ENCODE peak calls at places on chromosome 2, in four cellular contexts. One of them, this sample, is unnamed.

GRCh38 chr2:240463274-240463865 is 27.9 kb downstream of the GPC1 start:
- DNase-seq in right lobe of liver: peak
- DNase-seq in transverse colon: peak
- DNase-seq in IMR-90: no peak
- DNase-seq in this sample: peak

GRCh38 chr2:234137400-234138014 is 87.0 kb downstream of the SPP2 start:
- DNase-seq in IMR-90: peak
- DNase-seq in right lobe of liver: no peak
- DNase-seq in transverse colon: no peak
- DNase-seq in this sample: no peak

GRCh38 chr2:219172231-219173154 is 2.7 kb upstream of the SLC23A3 start:
- DNase-seq in right lobe of liver: no peak
- DNase-seq in transverse colon: no peak
- DNase-seq in IMR-90: no peak
- DNase-seq in this sample: no peak

GRCh38 chr2:6977095-6977777 is 60.0 kb downstream of the RNF144A start:
- DNase-seq in transverse colon: peak
- DNase-seq in IMR-90: no peak
- DNase-seq in right lobe of liver: no peak
- DNase-seq in this sample: peak

GRCh38 chr2:225466891-225467604 is 67.5 kb downstream of the NYAP2 start:
- DNase-seq in transverse colon: no peak
- DNase-seq in IMR-90: no peak
- DNase-seq in right lobe of liver: no peak
- DNase-seq in this sample: no peak

GRCh38 chr2:43402452-43402937 is 176.1 kb upstream of the ZFP36L2 start:
- DNase-seq in right lobe of liver: no peak
- DNase-seq in transverse colon: no peak
- DNase-seq in IMR-90: peak
- DNase-seq in this sample: no peak

GRCh38 chr2:155372969-155373368 is 674.5 kb downstream of the KCNJ3 start:
- DNase-seq in right lobe of liver: no peak
- DNase-seq in IMR-90: no peak
- DNase-seq in transverse colon: no peak
- DNase-seq in this sample: no peak

GRCh38 chr2:190980630-190981214 is 33.2 kb downstream of the STAT1 start:
- DNase-seq in IMR-90: no peak
- DNase-seq in transverse colon: no peak
- DNase-seq in right lobe of liver: no peak
- DNase-seq in this sample: no peak

GRCh38 chr2:133780099-133780996 is 212.1 kb upstream of the NCKAP5 start:
- DNase-seq in right lobe of liver: no peak
- DNase-seq in transverse colon: peak
- DNase-seq in IMR-90: peak
- DNase-seq in this sample: peak

GRCh38 chr2:144466637-144467036 is 53.3 kb downstream of the ZEB2 start:
- DNase-seq in IMR-90: no peak
- DNase-seq in right lobe of liver: no peak
- DNase-seq in transverse colon: no peak
- DNase-seq in this sample: no peak

GRCh38 chr2:101725515-101726192 is 28.1 kb downstream of the MAP4K4 start:
- DNase-seq in IMR-90: no peak
- DNase-seq in right lobe of liver: no peak
- DNase-seq in transverse colon: no peak
- DNase-seq in this sample: peak

GRCh38 chr2:27086090-27086721 is 366 bp upstream of the KHK start:
- DNase-seq in right lobe of liver: peak
- DNase-seq in transverse colon: peak
- DNase-seq in IMR-90: peak
- DNase-seq in this sample: peak

GRCh38 chr2:27086722-27087446 is at the start of gene KHK:
- DNase-seq in transverse colon: peak
- DNase-seq in IMR-90: no peak
- DNase-seq in right lobe of liver: peak
- DNase-seq in this sample: peak

GRCh38 chr2:27085062-27085669 is 1.4 kb upstream of the KHK start:
- DNase-seq in IMR-90: no peak
- DNase-seq in transverse colon: no peak
- DNase-seq in right lobe of liver: no peak
- DNase-seq in this sample: no peak

GRCh38 chr2:27084297-27085061 is 2.1 kb upstream of the KHK start:
- DNase-seq in transverse colon: no peak
- DNase-seq in right lobe of liver: no peak
- DNase-seq in IMR-90: no peak
- DNase-seq in this sample: no peak

DNA sequence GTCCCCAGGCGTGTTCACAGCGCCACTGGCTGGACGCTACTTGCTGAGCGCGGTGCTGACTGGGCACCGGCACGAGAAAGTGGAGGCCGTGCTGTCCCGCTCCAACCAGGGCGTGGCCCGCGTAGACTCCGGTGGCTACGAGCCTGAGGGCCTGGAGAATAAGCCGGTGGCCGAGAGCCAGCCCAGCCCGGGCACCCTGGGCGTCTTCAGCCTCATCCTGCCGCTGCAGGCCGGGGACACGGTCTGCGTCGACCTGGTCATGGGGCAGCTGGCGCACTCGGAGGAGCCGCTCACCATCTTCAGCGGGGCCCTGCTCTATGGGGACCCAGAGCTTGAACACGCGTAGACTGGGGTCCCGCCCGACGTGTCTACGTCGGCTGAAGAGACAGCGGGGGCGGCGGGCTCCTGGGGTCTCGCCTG is 892 bp upstream of the KHK start:
- DNase-seq in right lobe of liver: peak
- DNase-seq in transverse colon: peak
- DNase-seq in IMR-90: peak
- DNase-seq in this sample: peak
- TF ChIP-seq POLR2A in right lobe of liver: no peak
- TF ChIP-seq POLR2A in transverse colon: peak
- TF ChIP-seq POLR2A in IMR-90: no peak
- TF ChIP-seq POLR2A in this sample: no peak

DNA sequence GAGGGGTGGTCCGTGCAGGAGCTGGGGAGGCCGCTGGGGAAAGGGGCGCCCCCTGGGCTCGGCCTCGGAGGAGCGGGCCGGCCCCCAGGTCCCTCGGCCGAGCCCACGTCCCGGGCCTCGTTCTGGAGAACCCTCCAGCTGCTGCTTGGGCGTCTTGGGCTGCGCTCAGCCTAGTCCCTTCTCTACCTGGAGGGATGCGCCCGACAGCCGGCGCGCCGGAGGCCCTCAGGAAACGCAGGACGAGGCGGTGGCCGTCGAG is 293 bp upstream of the D2HGDH start:
- DNase-seq in right lobe of liver: no peak
- DNase-seq in IMR-90: no peak
- DNase-seq in transverse colon: no peak
- DNase-seq in this sample: no peak
- TF ChIP-seq CTCF in right lobe of liver: no peak
- TF ChIP-seq CTCF in IMR-90: no peak
- TF ChIP-seq CTCF in transverse colon: no peak
- TF ChIP-seq CTCF in this sample: no peak

GRCh38 chr2:61017556-61018318 is at the start of the genes PEX13 and PUS10:
- DNase-seq in right lobe of liver: peak
- DNase-seq in transverse colon: peak
- DNase-seq in IMR-90: peak
- DNase-seq in this sample: peak
- TF ChIP-seq POLR2A in right lobe of liver: peak
- TF ChIP-seq POLR2A in transverse colon: peak
- TF ChIP-seq POLR2A in IMR-90: peak
- TF ChIP-seq POLR2A in this sample: peak

DNA sequence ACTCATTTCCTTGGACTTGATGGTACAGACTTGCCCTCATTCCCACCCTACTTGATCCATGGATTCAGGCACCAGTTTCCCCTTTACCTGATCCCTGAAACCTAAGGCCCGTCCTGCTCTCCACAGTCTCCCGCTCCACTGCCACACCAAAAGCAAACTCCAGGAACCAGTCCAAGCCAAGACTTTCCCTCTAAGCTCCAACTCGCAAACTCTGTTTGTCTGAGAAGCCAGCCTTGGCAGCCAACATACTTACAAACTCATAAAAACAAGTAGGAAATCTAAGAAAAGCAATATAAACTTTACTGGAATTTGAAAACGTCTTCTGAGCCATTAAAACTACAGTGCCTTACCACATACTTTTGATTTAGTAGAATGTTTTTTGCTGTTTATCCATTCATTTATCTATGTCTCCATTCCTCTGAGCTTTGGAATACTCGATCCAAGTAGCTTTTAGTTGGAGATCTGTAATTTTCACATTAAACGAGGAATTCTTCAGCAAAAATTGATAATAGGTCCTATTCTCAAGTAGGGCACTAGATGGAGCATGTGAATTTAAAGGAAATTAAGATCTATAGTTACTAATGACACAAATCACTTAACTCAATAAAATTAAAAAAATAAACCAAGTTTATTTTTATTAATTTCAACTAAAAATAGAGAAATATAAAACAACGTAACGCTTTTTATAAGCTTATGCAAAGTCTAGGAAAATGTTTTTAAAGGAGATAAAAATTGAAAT is 199.7 kb downstream of the MYO3B start:
- DNase-seq in right lobe of liver: no peak
- DNase-seq in transverse colon: peak
- DNase-seq in IMR-90: no peak
- DNase-seq in this sample: no peak
- TF ChIP-seq CTCF in right lobe of liver: no peak
- TF ChIP-seq CTCF in transverse colon: no peak
- TF ChIP-seq CTCF in IMR-90: peak
- TF ChIP-seq CTCF in this sample: no peak

GRCh38 chr2:216501854-216502253 is 3.2 kb downstream of the RPL37A start:
- DNase-seq in transverse colon: peak
- DNase-seq in right lobe of liver: no peak
- DNase-seq in IMR-90: no peak
- DNase-seq in this sample: no peak

GRCh38 chr2:216504376-216504762 is 5.7 kb downstream of the RPL37A start:
- DNase-seq in transverse colon: no peak
- DNase-seq in IMR-90: no peak
- DNase-seq in right lobe of liver: no peak
- DNase-seq in this sample: no peak

GRCh38 chr2:216503697-216504375 is 5.2 kb downstream of the RPL37A start:
- DNase-seq in IMR-90: no peak
- DNase-seq in transverse colon: no peak
- DNase-seq in right lobe of liver: no peak
- DNase-seq in this sample: no peak

GRCh38 chr2:216505133-216506106 is 6.8 kb downstream of the RPL37A start:
- DNase-seq in IMR-90: no peak
- DNase-seq in right lobe of liver: no peak
- DNase-seq in transverse colon: no peak
- DNase-seq in this sample: no peak

GRCh38 chr2:216502776-216503629 is 4.4 kb downstream of the RPL37A start:
- DNase-seq in right lobe of liver: no peak
- DNase-seq in transverse colon: no peak
- DNase-seq in IMR-90: no peak
- DNase-seq in this sample: no peak
- TF ChIP-seq POLR2A in right lobe of liver: no peak
- TF ChIP-seq POLR2A in transverse colon: no peak
- TF ChIP-seq POLR2A in IMR-90: no peak
- TF ChIP-seq POLR2A in this sample: no peak